ENCODE peak calls at places on chromosomes 13 and 19, in five cellular contexts. P is IMR-90, O is GM12878, D is A549, F is H1. Q is an unnamed sample.
A peak's percentile ranks its signal among the peaks of the same experiment; 100 is the strongest.

GRCh38 chr13:23159205-23159586 is 21.6 kb upstream of the SGCG start:
- DNase-seq in P (peak; percentile 13), O (no peak), D (peak; percentile 24), F (no peak), Q (peak; percentile 54)

GRCh38 chr13:52695856-52696255 is 43.2 kb downstream of the SUGT1 start:
- DNase-seq in P (peak; percentile 67), O (peak; percentile 3), D (no peak), F (no peak), Q (no peak)

GRCh38 chr19:15091918-15092753 is 10.1 kb downstream of the OR1I1 start:
- DNase-seq in P (peak; percentile 71), O (no peak), D (no peak), F (no peak), Q (peak; percentile 50)

GRCh38 chr13:80214521-80214941 is 126.4 kb downstream of the SPRY2 start:
- DNase-seq in P (peak; percentile 59), O (no peak), D (no peak), F (no peak), Q (peak; percentile 52)

GRCh38 chr13:64925727-64926126 is 2304.4 kb downstream of the PCDH9 start:
- DNase-seq in P (no peak), O (no peak), D (no peak), F (no peak), Q (no peak)

GRCh38 chr19:37683520-37683919 is 28.3 kb upstream of the ZFP30 start:
- DNase-seq in P (no peak), O (no peak), D (no peak), F (no peak), Q (no peak)

GRCh38 chr19:11437955-11438354 is 2.5 kb downstream of the PRKCSH start:
- DNase-seq in P (no peak), O (no peak), D (no peak), F (no peak), Q (no peak)

GRCh38 chr19:16496613-16496983 is 404 bp downstream of the C19orf44 start:
- DNase-seq in P (peak; percentile 44), O (no peak), D (no peak), F (no peak), Q (no peak)

GRCh38 chr19:55590109-55590508 is 9.2 kb downstream of the FIZ1 start:
- DNase-seq in P (no peak), O (no peak), D (no peak), F (no peak), Q (no peak)

GRCh38 chr13:99083976-99084375 is 106.1 kb upstream of the DOCK9 start:
- DNase-seq in P (no peak), O (no peak), D (no peak), F (no peak), Q (no peak)

GRCh38 chr19:495440-496332 is 600 bp upstream of the MADCAM1 start:
- DNase-seq in P (peak; percentile 39), O (no peak), D (peak; percentile 49), F (no peak), Q (peak; percentile 84)
- TF ChIP-seq RFX5 in P (no peak), O (no peak), D (no peak), F (no peak), Q (no peak)

DNA sequence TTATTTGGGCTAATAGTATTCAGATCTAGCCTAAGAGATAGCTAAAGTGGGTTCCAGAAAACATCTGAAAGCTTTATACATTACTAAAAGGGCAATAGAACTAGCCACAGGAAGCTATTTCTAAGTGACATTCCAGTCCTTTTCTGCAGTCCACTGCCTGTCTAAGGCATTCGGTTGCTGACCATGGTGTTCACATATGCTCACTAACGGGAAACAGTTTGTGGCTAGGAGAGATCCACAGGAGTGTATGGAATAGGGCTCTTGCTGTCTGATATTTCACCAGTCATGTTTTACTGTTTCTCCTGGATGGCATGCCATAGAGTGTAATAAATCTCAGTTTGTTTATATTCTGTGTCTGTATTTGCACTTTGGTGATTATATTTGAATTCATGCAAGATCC is 201.5 kb downstream of the POU4F1 start:
- DNase-seq in P (no peak), O (no peak), D (no peak), F (no peak), Q (peak; percentile 11)
- TF ChIP-seq RFX5 in P (no peak), O (no peak), D (no peak), F (no peak), Q (no peak)

DNA sequence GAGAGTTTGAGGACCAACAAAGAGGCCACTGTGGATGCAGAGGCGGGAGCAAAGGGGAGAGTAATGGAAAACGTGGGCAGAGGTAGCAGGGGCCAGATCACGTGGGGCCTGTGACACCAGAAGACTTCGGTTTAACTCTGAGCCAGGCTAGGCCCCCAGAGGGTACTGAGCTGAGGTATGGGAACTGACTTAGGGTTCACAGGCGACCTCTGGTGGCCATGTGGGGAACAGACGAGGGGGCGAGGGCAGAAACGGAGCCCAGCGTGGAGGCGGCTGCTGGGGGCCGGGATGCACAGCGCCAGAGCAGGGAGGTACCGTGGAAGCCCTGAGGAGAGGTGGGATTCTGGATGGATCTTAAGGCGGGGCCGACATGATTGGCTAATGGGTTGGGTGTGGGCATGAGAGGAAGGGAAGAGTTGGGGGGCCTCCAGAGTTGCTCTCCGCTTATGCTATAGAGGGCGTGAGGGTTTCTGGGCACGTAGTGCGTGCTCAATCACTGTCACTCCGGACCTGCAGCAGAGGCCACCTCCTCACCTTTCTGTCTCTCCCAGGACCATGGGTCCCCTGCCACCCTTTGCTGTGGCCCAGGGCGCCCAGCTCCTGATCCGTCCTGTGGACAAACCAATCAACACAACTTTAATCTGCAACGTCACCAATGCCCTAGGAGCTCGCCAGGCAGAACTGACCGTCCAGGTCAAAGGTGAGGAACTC is 13.7 kb downstream of the PVR start:
- DNase-seq in P (peak; percentile 68), O (no peak), D (peak; percentile 87), F (no peak), Q (peak; percentile 86)
- TF ChIP-seq RFX5 in P (no peak), O (no peak), D (no peak), F (no peak), Q (no peak)

DNA sequence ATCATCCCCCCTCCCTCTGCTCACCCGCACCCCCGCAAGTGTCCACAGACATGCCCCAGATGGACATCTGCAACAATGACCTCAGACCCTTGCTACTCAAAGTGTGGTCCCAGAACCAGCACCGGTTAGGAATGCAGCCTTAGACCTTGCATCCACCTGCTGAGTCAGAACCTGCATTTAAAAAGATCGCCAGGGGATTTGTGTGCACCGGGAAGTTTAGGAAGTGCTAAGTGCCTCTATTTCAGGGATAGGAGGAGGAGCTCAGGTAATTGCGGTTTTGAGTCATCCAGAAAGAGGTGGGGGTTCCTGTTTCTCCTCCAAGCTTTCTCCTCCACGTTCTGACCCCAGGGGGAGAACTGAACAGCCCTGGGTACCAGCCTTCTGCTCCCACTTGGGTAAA is 46.2 kb downstream of the CACNA1A start:
- DNase-seq in P (no peak), O (no peak), D (no peak), F (no peak), Q (no peak)
- TF ChIP-seq RFX5 in P (no peak), O (no peak), D (no peak), F (no peak), Q (no peak)

GRCh38 chr19:3357362-3357730 is 9.0 kb upstream of the NFIC start:
- DNase-seq in P (no peak), O (no peak), D (no peak), F (no peak), Q (no peak)

GRCh38 chr19:3359850-3360493 is 6.4 kb upstream of the NFIC start:
- DNase-seq in P (no peak), O (no peak), D (no peak), F (no peak), Q (peak; percentile 87)

GRCh38 chr19:3358919-3359849 is 7.2 kb upstream of the NFIC start:
- DNase-seq in P (peak; percentile 51), O (no peak), D (no peak), F (no peak), Q (peak; percentile 92)

GRCh38 chr19:3357731-3358391 is 8.5 kb upstream of the NFIC start:
- DNase-seq in P (no peak), O (no peak), D (no peak), F (no peak), Q (no peak)

GRCh38 chr19:3358392-3358918 is 7.9 kb upstream of the NFIC start:
- DNase-seq in P (no peak), O (no peak), D (no peak), F (no peak), Q (peak; percentile 74)
- TF ChIP-seq RFX5 in P (no peak), O (no peak), D (no peak), F (no peak), Q (no peak)

GRCh38 chr13:29160862-29161261 is 340.7 kb downstream of the MTUS2 start:
- DNase-seq in P (no peak), O (no peak), D (no peak), F (no peak), Q (no peak)
- TF ChIP-seq RFX5 in P (no peak), O (no peak), D (no peak), F (no peak), Q (no peak)

GRCh38 chr19:39264306-39265290 is 3.6 kb upstream of the IFNL2 start:
- DNase-seq in P (no peak), O (no peak), D (no peak), F (no peak), Q (no peak)
- TF ChIP-seq RFX5 in P (no peak), O (no peak), D (no peak), F (no peak), Q (no peak)

DNA sequence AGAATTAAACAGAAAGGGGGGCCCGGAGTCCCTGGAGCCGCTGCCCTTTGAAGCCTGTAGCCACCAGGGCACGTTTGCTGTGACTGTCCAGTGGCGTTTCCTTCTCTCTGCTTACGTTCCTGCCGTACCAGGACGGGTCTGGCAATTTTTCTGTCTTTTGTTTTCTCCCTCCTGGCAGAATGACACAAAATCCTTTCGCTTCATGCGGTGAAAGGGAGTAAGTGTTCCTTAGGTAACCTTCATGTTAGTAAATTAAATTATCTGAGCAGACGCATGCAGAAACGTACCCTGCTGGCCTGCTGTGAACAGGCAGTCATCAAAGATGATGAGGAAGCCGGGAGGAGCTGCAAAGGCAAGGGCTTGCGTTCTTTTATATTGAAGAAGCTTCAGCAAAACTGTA is 299.3 kb upstream of the ARGLU1 start:
- DNase-seq in P (no peak), O (no peak), D (no peak), F (no peak), Q (peak; percentile 19)
- TF ChIP-seq RFX5 in P (no peak), O (no peak), D (no peak), F (no peak), Q (no peak)

DNA sequence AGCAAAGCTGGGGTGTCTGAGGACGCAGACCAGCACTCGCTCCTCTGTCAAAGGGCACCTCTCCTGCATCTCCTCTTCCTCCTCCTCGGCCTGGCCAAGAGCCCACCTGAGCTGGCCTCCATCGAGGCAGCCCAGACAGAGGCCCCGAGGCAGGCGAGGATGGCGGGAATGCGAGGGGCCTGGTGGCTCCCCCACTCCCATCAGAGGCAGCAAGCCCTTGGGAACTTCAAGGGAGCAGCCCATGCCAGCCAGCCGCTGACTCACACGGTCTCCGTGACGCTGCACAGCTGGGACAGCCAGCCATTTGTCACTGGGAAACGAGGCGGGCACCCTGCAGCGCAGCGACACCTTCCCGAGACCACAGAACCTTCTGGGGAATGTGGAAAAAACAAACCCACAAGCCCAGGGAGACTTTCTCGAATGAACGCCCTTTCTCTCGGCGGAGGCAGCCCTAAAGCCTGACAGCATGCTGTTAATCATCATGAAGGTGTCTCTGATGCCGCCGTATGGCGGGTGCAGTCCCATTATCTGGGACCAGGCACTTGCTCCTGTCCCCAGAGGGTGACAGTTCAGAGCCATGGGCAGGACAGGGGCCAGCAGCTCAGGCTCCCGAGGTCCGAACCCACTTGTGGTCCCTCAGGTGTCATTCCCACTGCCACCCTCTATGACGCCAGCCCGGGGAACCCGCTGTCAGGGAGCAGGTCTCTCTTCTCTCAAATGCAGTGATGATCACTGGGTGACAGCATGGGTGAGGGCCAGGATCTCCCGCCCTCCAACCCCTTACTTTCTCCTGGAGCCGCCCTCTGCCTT is 53.0 kb downstream of the PEPD start:
- DNase-seq in P (peak; percentile 56), O (no peak), D (no peak), F (no peak), Q (no peak)
- TF ChIP-seq RFX5 in P (no peak), O (no peak), D (no peak), F (no peak), Q (no peak)

Q was measured in SK-N-SH.